ENCODE peak calls at places on chromosomes 5 and 9, in ten cellular contexts. One of them, this sample, is unnamed.
A peak's percentile ranks its signal among the peaks of the same experiment; 100 is the strongest.

GRCh38 chr9:131530546-131530929 is 525 bp downstream of the UCK1 start:
- DNase-seq in fibroblast of villous mesenchyme: peak; percentile 41
- DNase-seq in cardiac muscle cell: peak; percentile 50
- DNase-seq in effector memory CD8-positive, alpha-beta T cell: no peak
- DNase-seq in T-helper 1 cell: no peak
- DNase-seq in NCI-H460: no peak
- DNase-seq in AG09319: no peak
- DNase-seq in caudate nucleus: no peak
- DNase-seq in GM23248: peak; percentile 73
- DNase-seq in activated T-cell treated with anti-CD3 and anti-CD28 coated beads, Interleukin-2, amount 50 U/mL, for 1 hour: no peak
- DNase-seq in this sample: peak; percentile 56

GRCh38 chr9:122051401-122052346 is 41.4 kb downstream of the TTLL11 start:
- DNase-seq in cardiac muscle cell: no peak
- DNase-seq in T-helper 1 cell: no peak
- DNase-seq in fibroblast of villous mesenchyme: peak; percentile 25
- DNase-seq in NCI-H460: no peak
- DNase-seq in activated T-cell treated with anti-CD3 and anti-CD28 coated beads, Interleukin-2, amount 50 U/mL, for 1 hour: no peak
- DNase-seq in effector memory CD8-positive, alpha-beta T cell: no peak
- DNase-seq in caudate nucleus: no peak
- DNase-seq in GM23248: peak; percentile 86
- DNase-seq in AG09319: no peak
- DNase-seq in this sample: no peak

GRCh38 chr5:52356311-52356918 is 431.3 kb upstream of the ITGA1 start:
- DNase-seq in fibroblast of villous mesenchyme: peak; percentile 4
- DNase-seq in NCI-H460: peak; percentile 20
- DNase-seq in cardiac muscle cell: peak; percentile 26
- DNase-seq in caudate nucleus: no peak
- DNase-seq in GM23248: peak; percentile 35
- DNase-seq in T-helper 1 cell: no peak
- DNase-seq in AG09319: no peak
- DNase-seq in effector memory CD8-positive, alpha-beta T cell: no peak
- DNase-seq in activated T-cell treated with anti-CD3 and anti-CD28 coated beads, Interleukin-2, amount 50 U/mL, for 1 hour: no peak
- DNase-seq in this sample: peak; percentile 11

GRCh38 chr9:127734247-127734746 is 797 bp downstream of the TOR2A start:
- DNase-seq in effector memory CD8-positive, alpha-beta T cell: no peak
- DNase-seq in T-helper 1 cell: no peak
- DNase-seq in GM23248: no peak
- DNase-seq in caudate nucleus: peak; percentile 18
- DNase-seq in cardiac muscle cell: no peak
- DNase-seq in NCI-H460: no peak
- DNase-seq in AG09319: no peak
- DNase-seq in fibroblast of villous mesenchyme: no peak
- DNase-seq in activated T-cell treated with anti-CD3 and anti-CD28 coated beads, Interleukin-2, amount 50 U/mL, for 1 hour: no peak
- DNase-seq in this sample: no peak

GRCh38 chr5:116655431-116655830 is 80.8 kb upstream of the SEMA6A start:
- DNase-seq in activated T-cell treated with anti-CD3 and anti-CD28 coated beads, Interleukin-2, amount 50 U/mL, for 1 hour: no peak
- DNase-seq in effector memory CD8-positive, alpha-beta T cell: no peak
- DNase-seq in caudate nucleus: no peak
- DNase-seq in GM23248: no peak
- DNase-seq in cardiac muscle cell: no peak
- DNase-seq in T-helper 1 cell: no peak
- DNase-seq in AG09319: no peak
- DNase-seq in NCI-H460: no peak
- DNase-seq in fibroblast of villous mesenchyme: no peak
- DNase-seq in this sample: no peak

GRCh38 chr9:36980148-36980974 is 53.7 kb downstream of the PAX5 start:
- DNase-seq in NCI-H460: no peak
- DNase-seq in GM23248: no peak
- DNase-seq in T-helper 1 cell: no peak
- DNase-seq in effector memory CD8-positive, alpha-beta T cell: no peak
- DNase-seq in caudate nucleus: no peak
- DNase-seq in activated T-cell treated with anti-CD3 and anti-CD28 coated beads, Interleukin-2, amount 50 U/mL, for 1 hour: no peak
- DNase-seq in AG09319: no peak
- DNase-seq in cardiac muscle cell: no peak
- DNase-seq in fibroblast of villous mesenchyme: no peak
- DNase-seq in this sample: no peak

GRCh38 chr9:93173365-93174150 is 10.4 kb upstream of the WNK2 start:
- DNase-seq in activated T-cell treated with anti-CD3 and anti-CD28 coated beads, Interleukin-2, amount 50 U/mL, for 1 hour: no peak
- DNase-seq in cardiac muscle cell: peak; percentile 58
- DNase-seq in T-helper 1 cell: no peak
- DNase-seq in NCI-H460: no peak
- DNase-seq in AG09319: no peak
- DNase-seq in effector memory CD8-positive, alpha-beta T cell: no peak
- DNase-seq in fibroblast of villous mesenchyme: no peak
- DNase-seq in GM23248: no peak
- DNase-seq in caudate nucleus: no peak
- DNase-seq in this sample: peak; percentile 63

GRCh38 chr5:83645936-83646335 is 74.7 kb downstream of the HAPLN1 start:
- DNase-seq in effector memory CD8-positive, alpha-beta T cell: no peak
- DNase-seq in cardiac muscle cell: no peak
- DNase-seq in NCI-H460: peak; percentile 12
- DNase-seq in activated T-cell treated with anti-CD3 and anti-CD28 coated beads, Interleukin-2, amount 50 U/mL, for 1 hour: no peak
- DNase-seq in caudate nucleus: no peak
- DNase-seq in fibroblast of villous mesenchyme: peak; percentile 74
- DNase-seq in T-helper 1 cell: no peak
- DNase-seq in GM23248: peak; percentile 38
- DNase-seq in AG09319: no peak
- DNase-seq in this sample: no peak

GRCh38 chr9:108775901-108776306 is 79.9 kb downstream of the ACTL7B start:
- DNase-seq in T-helper 1 cell: no peak
- DNase-seq in cardiac muscle cell: no peak
- DNase-seq in AG09319: no peak
- DNase-seq in GM23248: no peak
- DNase-seq in NCI-H460: no peak
- DNase-seq in caudate nucleus: no peak
- DNase-seq in fibroblast of villous mesenchyme: no peak
- DNase-seq in activated T-cell treated with anti-CD3 and anti-CD28 coated beads, Interleukin-2, amount 50 U/mL, for 1 hour: no peak
- DNase-seq in effector memory CD8-positive, alpha-beta T cell: no peak
- DNase-seq in this sample: no peak

GRCh38 chr5:130708744-130709143 is 456.3 kb downstream of the HINT1 start:
- DNase-seq in effector memory CD8-positive, alpha-beta T cell: no peak
- DNase-seq in cardiac muscle cell: no peak
- DNase-seq in T-helper 1 cell: no peak
- DNase-seq in AG09319: no peak
- DNase-seq in NCI-H460: no peak
- DNase-seq in fibroblast of villous mesenchyme: no peak
- DNase-seq in caudate nucleus: no peak
- DNase-seq in GM23248: no peak
- DNase-seq in activated T-cell treated with anti-CD3 and anti-CD28 coated beads, Interleukin-2, amount 50 U/mL, for 1 hour: no peak
- DNase-seq in this sample: no peak

GRCh38 chr9:133558191-133559126 is 24.0 kb downstream of the ADAMTSL2 start:
- DNase-seq in effector memory CD8-positive, alpha-beta T cell: no peak
- DNase-seq in cardiac muscle cell: peak; percentile 80
- DNase-seq in AG09319: peak; percentile 41
- DNase-seq in fibroblast of villous mesenchyme: peak; percentile 76
- DNase-seq in activated T-cell treated with anti-CD3 and anti-CD28 coated beads, Interleukin-2, amount 50 U/mL, for 1 hour: no peak
- DNase-seq in GM23248: peak; percentile 95
- DNase-seq in T-helper 1 cell: no peak
- DNase-seq in NCI-H460: no peak
- DNase-seq in caudate nucleus: peak; percentile 37
- DNase-seq in this sample: peak; percentile 39

GRCh38 chr9:122087406-122088200 is 5.5 kb downstream of the TTLL11 start:
- DNase-seq in AG09319: peak; percentile 71
- DNase-seq in cardiac muscle cell: no peak
- DNase-seq in caudate nucleus: no peak
- DNase-seq in GM23248: peak; percentile 77
- DNase-seq in activated T-cell treated with anti-CD3 and anti-CD28 coated beads, Interleukin-2, amount 50 U/mL, for 1 hour: no peak
- DNase-seq in fibroblast of villous mesenchyme: peak; percentile 63
- DNase-seq in T-helper 1 cell: no peak
- DNase-seq in NCI-H460: no peak
- DNase-seq in effector memory CD8-positive, alpha-beta T cell: no peak
- DNase-seq in this sample: no peak

GRCh38 chr9:134136117-134136996 is 475 bp downstream of the WDR5 start:
- DNase-seq in AG09319: no peak
- DNase-seq in T-helper 1 cell: no peak
- DNase-seq in caudate nucleus: no peak
- DNase-seq in cardiac muscle cell: peak; percentile 62
- DNase-seq in effector memory CD8-positive, alpha-beta T cell: no peak
- DNase-seq in NCI-H460: no peak
- DNase-seq in activated T-cell treated with anti-CD3 and anti-CD28 coated beads, Interleukin-2, amount 50 U/mL, for 1 hour: peak; percentile 26
- DNase-seq in fibroblast of villous mesenchyme: peak; percentile 28
- DNase-seq in GM23248: peak; percentile 66
- DNase-seq in this sample: peak; percentile 28